ENCODE peak calls at places on chromosomes 3 and 15, in four cellular contexts. H, Q, R and F are unnamed samples.

GRCh38 chr3:28150465-28151206 is 90.8 kb upstream of the CMC1 start:
- DNase-seq in H (no peak), Q (no peak), R (no peak), F (no peak)

GRCh38 chr3:129121792-129122696 is at the start of gene RAB43:
- DNase-seq in H (peak; percentile 84), Q (peak; percentile 30), R (peak; percentile 94), F (peak; percentile 20)

GRCh38 chr15:84552896-84553295 is 47.9 kb upstream of the ZSCAN2 start:
- DNase-seq in H (no peak), Q (no peak), R (no peak), F (no peak)

GRCh38 chr15:25733036-25733855 is 129.9 kb downstream of the ATP10A start:
- DNase-seq in H (no peak), Q (no peak), R (peak; percentile 68), F (no peak)

GRCh38 chr3:137767146-137768020 is 3.3 kb downstream of the SOX14 start:
- DNase-seq in H (no peak), Q (no peak), R (no peak), F (no peak)

GRCh38 chr15:31197497-31198414 is 96.2 kb upstream of the TRPM1 start:
- DNase-seq in H (peak; percentile 29), Q (no peak), R (no peak), F (no peak)

GRCh38 chr15:46567968-46568367 is 933.1 kb downstream of the SQOR start:
- DNase-seq in H (no peak), Q (no peak), R (no peak), F (no peak)

GRCh38 chr15:86125775-86126174 is 46.1 kb downstream of the AGBL1 start:
- DNase-seq in H (no peak), Q (no peak), R (no peak), F (no peak)

GRCh38 chr3:126671521-126671920 is 16.6 kb upstream of the TXNRD3 start:
- DNase-seq in H (no peak), Q (no peak), R (no peak), F (no peak)

GRCh38 chr3:169090559-169090958 is 573.0 kb downstream of the MECOM start:
- DNase-seq in H (no peak), Q (no peak), R (no peak), F (no peak)

GRCh38 chr3:150956376-150956775 is 16.2 kb downstream of the CLRN1 start:
- DNase-seq in H (no peak), Q (no peak), R (no peak), F (no peak)

GRCh38 chr3:133610031-133610430 is 36.5 kb downstream of the CDV3 start:
- DNase-seq in H (no peak), Q (no peak), R (no peak), F (no peak)

GRCh38 chr15:45885801-45886200 is 251.0 kb downstream of the SQOR start:
- DNase-seq in H (no peak), Q (no peak), R (no peak), F (no peak)

GRCh38 chr3:5929027-5929426 is 741.5 kb downstream of the EDEM1 start:
- DNase-seq in H (no peak), Q (no peak), R (no peak), F (no peak)

GRCh38 chr3:155423526-155423925 is 130.0 kb upstream of the STRIT1 start:
- DNase-seq in H (no peak), Q (no peak), R (no peak), F (no peak)

GRCh38 chr3:151410891-151411559 is 26.5 kb upstream of the P2RY12 start:
- DNase-seq in H (no peak), Q (no peak), R (no peak), F (no peak)

GRCh38 chr15:77063249-77063648 is 7.7 kb downstream of the TSPAN3 start:
- DNase-seq in H (no peak), Q (no peak), R (no peak), F (no peak)

GRCh38 chr3:151923901-151924300 is 50.5 kb downstream of the SUCNR1 start:
- DNase-seq in H (no peak), Q (no peak), R (no peak), F (no peak)

GRCh38 chr3:183553263-183554026 is 2.1 kb downstream of the KLHL6 start:
- DNase-seq in H (no peak), Q (no peak), R (no peak), F (no peak)

GRCh38 chr3:33386631-33387030 is 53.6 kb downstream of the UBP1 start:
- DNase-seq in H (no peak), Q (no peak), R (no peak), F (no peak)

GRCh38 chr3:177361042-177361938 is 164.0 kb upstream of the TBL1XR1 start:
- DNase-seq in H (peak; percentile 23), Q (no peak), R (no peak), F (no peak)

GRCh38 chr15:58269455-58270414 is 131.6 kb downstream of the AQP9 start:
- DNase-seq in H (peak; percentile 25), Q (peak; percentile 30), R (no peak), F (peak; percentile 22)

GRCh38 chr15:29480278-29480677 is 210.7 kb upstream of the NSMCE3 start:
- DNase-seq in H (no peak), Q (no peak), R (no peak), F (no peak)

GRCh38 chr3:188978772-188979171 is 193.0 kb upstream of the TPRG1 start:
- DNase-seq in H (no peak), Q (peak; percentile 53), R (no peak), F (no peak)

GRCh38 chr15:71096676-71097075 is 18.6 kb upstream of the THSD4 start:
- DNase-seq in H (no peak), Q (no peak), R (no peak), F (no peak)

GRCh38 chr3:197791120-197792018 is at the start of gene LRCH3:
- DNase-seq in H (peak; percentile 85), Q (no peak), R (peak; percentile 88), F (no peak)

GRCh38 chr3:12662593-12663310 is 1.2 kb downstream of the RAF1 start:
- DNase-seq in H (peak; percentile 39), Q (no peak), R (peak; percentile 74), F (no peak)

GRCh38 chr3:141797167-141797773 is 34.1 kb downstream of the GRK7 start:
- DNase-seq in H (peak; percentile 26), Q (no peak), R (no peak), F (no peak)

GRCh38 chr3:24299236-24299635 is 195.4 kb downstream of the THRB start:
- DNase-seq in H (no peak), Q (no peak), R (no peak), F (no peak)

GRCh38 chr3:5633960-5634359 is 446.5 kb downstream of the EDEM1 start:
- DNase-seq in H (no peak), Q (no peak), R (no peak), F (no peak)

GRCh38 chr3:13852638-13853009 is 27.2 kb downstream of the WNT7A start:
- DNase-seq in H (no peak), Q (no peak), R (no peak), F (no peak)

GRCh38 chr15:68643216-68643830 is 64.5 kb downstream of the CORO2B start:
- DNase-seq in H (no peak), Q (no peak), R (peak; percentile 62), F (no peak)

GRCh38 chr3:152232679-152233078 is 36.0 kb upstream of the MBNL1 start:
- DNase-seq in H (no peak), Q (no peak), R (no peak), F (no peak)

GRCh38 chr15:89836255-89837133 is 21.8 kb upstream of the ANPEP start:
- DNase-seq in H (no peak), Q (peak; percentile 84), R (no peak), F (peak; percentile 81)

GRCh38 chr3:30167511-30168135 is 438.8 kb upstream of the TGFBR2 start:
- DNase-seq in H (no peak), Q (no peak), R (no peak), F (no peak)

GRCh38 chr3:65729553-65729952 is 309.2 kb downstream of the MAGI1 start:
- DNase-seq in H (no peak), Q (peak; percentile 58), R (no peak), F (peak; percentile 45)